ENCODE peak calls at places on chromosomes 3 and 15, in four cellular contexts. S, P, Z and T are unnamed samples.

GRCh38 chr15:49606594-49606993 is 14.0 kb downstream of the FAM227B start:
- DNase-seq in S (no peak), P (no peak), Z (no peak), T (no peak)

GRCh38 chr3:131109156-131109555 is 82.5 kb downstream of the NEK11 start:
- DNase-seq in S (no peak), P (no peak), Z (no peak), T (no peak)

GRCh38 chr15:87557871-87558270 is 698.7 kb downstream of the NTRK3 start:
- DNase-seq in S (no peak), P (no peak), Z (no peak), T (no peak)

GRCh38 chr3:71484452-71484851 is 99.1 kb downstream of the FOXP1 start:
- DNase-seq in S (no peak), P (no peak), Z (no peak), T (no peak)

GRCh38 chr3:30751610-30752299 is 142.7 kb downstream of the GADL1 start:
- DNase-seq in S (peak), P (no peak), Z (peak), T (peak)

GRCh38 chr3:86563358-86563970 is 427.5 kb downstream of the VGLL3 start:
- DNase-seq in S (no peak), P (no peak), Z (peak), T (no peak)

GRCh38 chr15:63186065-63186464 is 3.3 kb upstream of the RAB8B start:
- DNase-seq in S (no peak), P (no peak), Z (no peak), T (no peak)

GRCh38 chr3:101842935-101843330 is 6.4 kb upstream of the NFKBIZ start:
- DNase-seq in S (no peak), P (no peak), Z (peak), T (no peak)

GRCh38 chr15:40343512-40343911 is 2.8 kb upstream of the CCDC9B start:
- DNase-seq in S (no peak), P (no peak), Z (no peak), T (no peak)

GRCh38 chr3:189570916-189571315 is 60.3 kb upstream of the TP63 start:
- DNase-seq in S (no peak), P (no peak), Z (no peak), T (no peak)

GRCh38 chr15:52010633-52011595 is 8.1 kb upstream of the MAPK6 start:
- DNase-seq in S (no peak), P (no peak), Z (no peak), T (no peak)

GRCh38 chr15:84734794-84735479 is 13.5 kb upstream of the ZNF592 start:
- DNase-seq in S (peak), P (peak), Z (peak), T (peak)

GRCh38 chr15:67148196-67148701 is 82.8 kb downstream of the SMAD3 start:
- DNase-seq in S (no peak), P (no peak), Z (peak), T (no peak)

GRCh38 chr3:169665264-169666078 is 2.0 kb upstream of the MECOM start:
- DNase-seq in S (no peak), P (no peak), Z (no peak), T (no peak)

GRCh38 chr3:169666079-169666436 is 2.5 kb upstream of the MECOM start:
- DNase-seq in S (no peak), P (no peak), Z (no peak), T (no peak)

GRCh38 chr3:169662215-169663070 is 1.1 kb downstream of the MECOM start:
- DNase-seq in S (peak), P (peak), Z (peak), T (peak)

GRCh38 chr3:169666501-169667379 is 3.2 kb upstream of the MECOM start:
- DNase-seq in S (no peak), P (peak), Z (no peak), T (no peak)

DNA sequence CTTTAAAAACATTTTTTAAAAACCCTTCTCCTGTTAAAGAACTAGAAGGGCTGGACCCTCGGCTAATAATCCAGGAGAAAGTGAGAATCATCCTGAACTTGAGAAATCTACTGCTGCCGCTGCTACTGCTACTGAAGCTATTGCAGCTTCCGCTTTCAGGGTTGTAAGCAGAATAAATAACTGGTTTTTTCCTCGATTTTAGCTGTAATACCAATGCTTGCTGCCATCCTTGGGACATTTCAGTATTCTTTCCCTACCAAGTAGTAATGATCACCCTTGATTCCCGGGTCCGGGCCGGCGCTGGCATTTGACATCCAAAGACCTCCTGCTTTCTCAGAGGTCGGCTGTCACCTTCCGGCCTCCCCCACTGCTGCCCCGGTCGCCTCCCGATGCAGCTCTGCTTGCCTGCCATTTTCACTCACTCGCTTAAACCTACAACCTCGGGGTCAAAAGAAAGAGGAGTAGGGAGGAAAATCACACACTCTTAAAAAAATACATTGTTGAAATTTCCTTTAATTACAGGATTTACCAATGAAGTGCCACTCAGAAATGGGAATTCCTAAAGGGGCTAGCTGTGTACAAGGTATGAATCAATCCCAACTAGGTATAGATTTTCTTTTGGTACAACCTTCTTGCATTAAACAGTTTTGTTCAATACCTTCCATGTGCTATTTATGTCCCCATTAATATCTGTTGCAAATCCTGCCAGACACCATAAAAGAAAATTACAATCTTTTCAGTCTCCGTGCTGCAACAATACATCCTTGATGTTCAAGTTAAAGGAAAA is 715 bp upstream of the MECOM start:
- DNase-seq in S (no peak), P (peak), Z (no peak), T (no peak)
- TF ChIP-seq CTCF in S (no peak), P (no peak), Z (no peak), T (no peak)

GRCh38 chr3:50983887-50984286 is 309.2 kb downstream of the DOCK3 start:
- DNase-seq in S (no peak), P (no peak), Z (no peak), T (no peak)

GRCh38 chr3:50982540-50983325 is 308.0 kb downstream of the DOCK3 start:
- DNase-seq in S (no peak), P (no peak), Z (no peak), T (no peak)

GRCh38 chr3:50978991-50979667 is 304.4 kb downstream of the DOCK3 start:
- DNase-seq in S (no peak), P (no peak), Z (no peak), T (no peak)
- TF ChIP-seq CTCF in S (no peak), P (no peak), Z (peak), T (peak)

GRCh38 chr3:59081071-59081470 is 31.2 kb upstream of the CFAP20DC start:
- DNase-seq in S (no peak), P (no peak), Z (no peak), T (no peak)
- TF ChIP-seq CTCF in S (no peak), P (no peak), Z (no peak), T (no peak)

DNA sequence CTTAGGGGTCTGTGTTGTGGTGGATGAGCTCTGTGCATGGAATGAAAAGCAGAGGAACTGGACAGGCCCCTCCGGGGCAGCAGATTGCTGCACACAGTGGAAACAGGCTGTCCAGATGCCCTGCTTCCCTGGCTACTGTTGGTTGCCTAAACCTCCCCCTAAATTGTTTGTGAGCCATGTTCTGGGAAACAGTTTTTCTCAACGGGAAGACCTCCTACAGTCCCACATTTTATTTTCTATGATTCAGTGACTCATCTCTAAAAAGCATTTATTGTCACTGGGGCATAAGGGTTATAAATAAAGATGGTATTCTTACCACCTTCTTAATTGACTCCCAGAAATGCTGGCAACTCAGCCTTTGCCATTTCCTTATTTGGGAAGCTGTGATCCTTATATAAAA is 20.3 kb upstream of the PTPN9 start:
- DNase-seq in S (no peak), P (no peak), Z (no peak), T (no peak)
- TF ChIP-seq CTCF in S (no peak), P (no peak), Z (no peak), T (no peak)

GRCh38 chr3:180690061-180690460 is 10.8 kb upstream of the CCDC39 start:
- DNase-seq in S (no peak), P (no peak), Z (no peak), T (no peak)
- TF ChIP-seq CTCF in S (no peak), P (no peak), Z (peak), T (no peak)

GRCh38 chr3:184235381-184236032 is 6.1 kb downstream of the VWA5B2 start:
- DNase-seq in S (no peak), P (no peak), Z (no peak), T (peak)

GRCh38 chr3:184236033-184236410 is 6.6 kb downstream of the VWA5B2 start:
- DNase-seq in S (no peak), P (no peak), Z (no peak), T (no peak)

GRCh38 chr3:184233127-184233843 is 3.9 kb downstream of the VWA5B2 start:
- DNase-seq in S (no peak), P (no peak), Z (no peak), T (no peak)

GRCh38 chr3:184234671-184235380 is 5.4 kb downstream of the VWA5B2 start:
- DNase-seq in S (no peak), P (no peak), Z (no peak), T (no peak)

DNA sequence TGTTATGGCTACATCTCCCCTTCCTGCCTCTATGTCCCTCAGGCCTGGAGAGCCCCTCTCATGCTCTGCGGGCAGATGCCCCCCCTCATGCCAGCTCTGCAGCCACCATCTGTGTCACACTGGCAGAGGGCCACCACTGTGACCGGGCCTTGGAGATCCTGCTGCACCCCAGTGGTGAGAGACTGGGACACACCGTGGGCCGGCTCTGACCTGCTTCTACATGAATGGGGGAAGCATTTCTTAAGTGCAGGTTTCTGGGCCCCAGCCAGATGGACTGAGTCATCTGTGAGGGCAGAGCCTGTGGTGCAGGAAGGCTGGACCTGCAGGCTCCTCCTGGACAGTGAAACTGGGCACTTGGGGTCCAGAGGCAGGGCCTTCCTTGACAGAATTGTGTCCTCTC is 4.8 kb downstream of the VWA5B2 start:
- DNase-seq in S (no peak), P (peak), Z (peak), T (peak)
- TF ChIP-seq CTCF in S (no peak), P (no peak), Z (peak), T (peak)

GRCh38 chr15:77819841-77820728 is 187.4 kb upstream of the LINGO1 start:
- DNase-seq in S (peak), P (no peak), Z (no peak), T (peak)
- TF ChIP-seq CTCF in S (no peak), P (no peak), Z (no peak), T (peak)

DNA sequence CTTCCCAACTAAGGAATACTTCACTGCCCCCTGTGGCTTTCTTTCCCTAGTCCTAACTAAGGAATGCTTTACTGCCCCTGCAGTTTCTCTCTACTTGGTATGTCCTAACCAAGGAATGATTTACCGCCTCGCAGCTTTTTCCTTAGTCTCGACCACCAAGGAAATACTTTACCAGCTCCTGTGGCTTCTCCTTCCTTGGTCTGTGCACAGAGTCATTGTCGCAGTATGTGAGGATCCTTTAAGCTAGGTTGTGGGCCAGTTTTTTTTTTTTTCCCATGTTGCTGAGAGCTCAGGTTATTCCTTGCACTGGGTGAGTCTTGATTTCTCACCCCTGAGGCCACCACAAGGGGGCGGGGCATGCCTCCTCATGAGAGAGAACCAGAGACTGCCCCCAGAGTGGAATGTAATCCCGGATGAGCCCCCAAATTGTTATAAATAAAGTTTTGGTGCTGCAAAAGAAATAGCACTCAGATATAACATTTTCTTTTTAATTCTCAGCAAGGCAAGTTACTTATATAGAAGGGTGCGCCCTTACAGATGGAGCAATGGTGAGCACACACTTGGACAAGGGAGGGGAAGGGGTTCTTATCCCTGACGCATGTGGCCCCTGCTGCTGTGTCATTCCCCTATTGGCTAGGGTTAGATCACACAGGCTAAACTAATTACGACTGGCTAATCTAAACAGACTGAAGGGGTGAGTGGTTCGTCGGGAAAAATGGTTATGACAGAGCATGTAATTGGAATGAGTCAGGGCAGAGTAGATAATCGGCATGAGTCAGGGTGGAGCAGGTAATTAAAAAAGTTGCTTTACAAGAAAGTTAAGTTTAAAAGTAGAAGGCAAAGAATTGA is 27.0 kb downstream of the NDUFB4 start:
- DNase-seq in S (no peak), P (no peak), Z (peak), T (peak)
- TF ChIP-seq CTCF in S (no peak), P (no peak), Z (peak), T (peak)

GRCh38 chr15:88621789-88622604 is 857 bp downstream of the AEN start:
- DNase-seq in S (no peak), P (no peak), Z (peak), T (no peak)

GRCh38 chr15:88622605-88622975 is 1.4 kb downstream of the AEN start:
- DNase-seq in S (no peak), P (no peak), Z (no peak), T (no peak)

GRCh38 chr15:88619796-88620195 is 1.3 kb upstream of the AEN start:
- DNase-seq in S (no peak), P (no peak), Z (no peak), T (no peak)

GRCh38 chr15:88623061-88623460 is 1.9 kb downstream of the AEN start:
- DNase-seq in S (no peak), P (no peak), Z (no peak), T (no peak)

DNA sequence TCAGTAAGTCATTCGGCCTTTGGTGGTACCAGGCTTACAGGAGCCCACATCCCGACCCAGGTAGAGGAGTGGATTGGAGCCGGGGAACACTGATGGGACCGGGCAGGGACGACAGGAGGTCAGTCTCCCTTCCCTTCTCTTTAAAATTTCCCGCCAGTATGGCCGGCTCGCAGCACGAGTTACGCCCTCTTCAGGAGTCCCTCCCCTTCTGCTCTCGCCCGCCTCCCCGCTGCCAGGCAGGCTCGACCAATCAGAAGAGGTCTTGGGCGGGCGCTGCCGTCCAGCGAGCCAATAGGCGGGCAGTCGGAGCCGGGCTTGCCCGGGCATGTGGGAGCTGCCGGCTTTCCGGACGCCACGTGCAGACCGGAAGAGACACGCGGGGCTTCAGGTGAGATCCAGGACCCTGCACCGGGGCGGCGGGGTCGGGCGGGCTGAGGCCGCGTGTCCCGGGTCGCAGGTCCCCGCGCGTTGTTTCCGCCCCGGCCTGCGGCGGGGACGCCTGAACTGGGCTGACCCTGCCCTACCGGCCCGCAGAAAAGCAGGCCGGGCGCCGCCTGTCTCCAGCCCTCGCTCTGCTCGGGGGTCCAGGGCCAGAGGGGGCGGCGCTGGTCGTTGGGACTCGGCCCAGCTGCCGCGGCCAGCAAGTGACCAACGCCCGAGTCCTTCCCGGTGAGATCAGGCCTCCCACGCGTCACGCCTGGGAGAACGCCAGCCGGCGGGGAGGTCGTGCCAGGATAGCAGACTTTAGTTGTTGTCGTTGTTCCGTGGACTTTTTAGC is at the start of gene AEN:
- DNase-seq in S (peak), P (peak), Z (peak), T (peak)
- TF ChIP-seq CTCF in S (no peak), P (no peak), Z (no peak), T (no peak)

DNA sequence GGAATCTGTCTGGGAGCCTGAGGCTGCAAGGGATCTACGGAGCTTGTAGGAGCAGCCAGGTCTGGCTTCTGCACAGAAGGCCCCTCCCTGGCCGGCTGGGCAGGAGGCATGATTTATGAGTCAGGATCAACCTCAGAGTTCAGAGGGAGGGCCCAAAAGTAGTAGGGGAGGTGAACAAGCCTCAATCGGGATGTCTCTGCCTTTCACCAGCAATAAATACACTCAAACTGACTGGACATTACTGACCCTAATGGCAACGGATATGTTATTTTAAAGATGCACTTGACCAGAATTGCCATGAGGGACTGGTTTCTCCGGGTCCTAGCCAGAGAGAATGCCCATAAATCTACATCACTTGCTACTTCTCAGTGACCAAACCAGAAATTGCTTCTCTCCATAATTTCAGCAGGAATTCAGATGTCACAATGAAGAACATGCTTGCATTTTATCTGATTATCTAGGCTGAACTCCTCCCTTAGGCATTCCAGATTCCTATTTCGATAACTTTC is 109.6 kb upstream of the LMOD3 start:
- DNase-seq in S (no peak), P (no peak), Z (no peak), T (peak)
- TF ChIP-seq CTCF in S (no peak), P (no peak), Z (no peak), T (no peak)